ENCODE peak calls at places on chromosome 9, in five cellular contexts. One of them, this sample, is unnamed.
A peak's percentile ranks its signal among the peaks of the same experiment; 100 is the strongest.

GRCh38 chr9:101311759-101312420 is 72.9 kb downstream of the BAAT start:
- DNase-seq in fibroblast of lung: peak; percentile 68
- DNase-seq in transverse colon: no peak
- DNase-seq in Caco-2: no peak
- DNase-seq in aorta: no peak
- DNase-seq in this sample: peak; percentile 41

GRCh38 chr9:6944896-6945295 is 187.1 kb downstream of the KDM4C start:
- DNase-seq in transverse colon: no peak
- DNase-seq in fibroblast of lung: peak; percentile 89
- DNase-seq in Caco-2: no peak
- DNase-seq in aorta: no peak
- DNase-seq in this sample: no peak

GRCh38 chr9:93531374-93531773 is 45.0 kb upstream of the PHF2 start:
- DNase-seq in aorta: no peak
- DNase-seq in Caco-2: no peak
- DNase-seq in transverse colon: no peak
- DNase-seq in fibroblast of lung: no peak
- DNase-seq in this sample: no peak

GRCh38 chr9:3080951-3081350 is 237.1 kb upstream of the PUM3 start:
- DNase-seq in fibroblast of lung: no peak
- DNase-seq in Caco-2: no peak
- DNase-seq in aorta: no peak
- DNase-seq in transverse colon: no peak
- DNase-seq in this sample: no peak

GRCh38 chr9:4435197-4435596 is 55.1 kb upstream of the SLC1A1 start:
- DNase-seq in fibroblast of lung: peak; percentile 12
- DNase-seq in transverse colon: no peak
- DNase-seq in aorta: no peak
- DNase-seq in Caco-2: no peak
- DNase-seq in this sample: no peak

GRCh38 chr9:34606190-34606589 is 5.7 kb downstream of the RPP25L start:
- DNase-seq in aorta: no peak
- DNase-seq in fibroblast of lung: no peak
- DNase-seq in transverse colon: no peak
- DNase-seq in Caco-2: no peak
- DNase-seq in this sample: no peak

GRCh38 chr9:38380872-38381534 is 11.5 kb upstream of the ALDH1B1 start:
- DNase-seq in transverse colon: no peak
- DNase-seq in Caco-2: peak; percentile 90
- DNase-seq in aorta: no peak
- DNase-seq in fibroblast of lung: peak; percentile 27
- DNase-seq in this sample: no peak

GRCh38 chr9:108844391-108844790 is 11.4 kb downstream of the ACTL7B start:
- DNase-seq in aorta: no peak
- DNase-seq in transverse colon: no peak
- DNase-seq in fibroblast of lung: no peak
- DNase-seq in Caco-2: no peak
- DNase-seq in this sample: no peak

GRCh38 chr9:107213561-107214028 is 69.5 kb upstream of the RAD23B start:
- DNase-seq in transverse colon: no peak
- DNase-seq in aorta: no peak
- DNase-seq in Caco-2: no peak
- DNase-seq in fibroblast of lung: peak; percentile 97
- DNase-seq in this sample: no peak

GRCh38 chr9:89436963-89437625 is 60.8 kb downstream of the SEMA4D start:
- DNase-seq in Caco-2: no peak
- DNase-seq in fibroblast of lung: no peak
- DNase-seq in aorta: no peak
- DNase-seq in transverse colon: peak; percentile 81
- DNase-seq in this sample: no peak

GRCh38 chr9:15276328-15276969 is 30.6 kb downstream of the TTC39B start:
- DNase-seq in fibroblast of lung: no peak
- DNase-seq in Caco-2: peak; percentile 54
- DNase-seq in transverse colon: peak; percentile 61
- DNase-seq in aorta: no peak
- DNase-seq in this sample: no peak

GRCh38 chr9:4196886-4197285 is 103.0 kb downstream of the GLIS3 start:
- DNase-seq in Caco-2: no peak
- DNase-seq in transverse colon: no peak
- DNase-seq in aorta: no peak
- DNase-seq in fibroblast of lung: no peak
- DNase-seq in this sample: no peak

GRCh38 chr9:1007312-1007711 is 30.9 kb downstream of the DMRT3 start:
- DNase-seq in fibroblast of lung: no peak
- DNase-seq in transverse colon: no peak
- DNase-seq in aorta: no peak
- DNase-seq in Caco-2: no peak
- DNase-seq in this sample: no peak

GRCh38 chr9:18459958-18460584 is 13.9 kb upstream of the ADAMTSL1 start:
- DNase-seq in Caco-2: no peak
- DNase-seq in aorta: no peak
- DNase-seq in fibroblast of lung: peak; percentile 95
- DNase-seq in transverse colon: no peak
- DNase-seq in this sample: no peak

GRCh38 chr9:131395027-131395744 is 1.3 kb downstream of the PRRC2B start:
- DNase-seq in fibroblast of lung: peak; percentile 38
- DNase-seq in transverse colon: peak; percentile 73
- DNase-seq in Caco-2: no peak
- DNase-seq in aorta: peak; percentile 60
- DNase-seq in this sample: no peak

GRCh38 chr9:113631093-113631765 is 167.7 kb downstream of the RGS3 start:
- DNase-seq in transverse colon: no peak
- DNase-seq in Caco-2: no peak
- DNase-seq in aorta: peak; percentile 40
- DNase-seq in fibroblast of lung: no peak
- DNase-seq in this sample: no peak

GRCh38 chr9:104795082-104795481 is 31.2 kb downstream of the NIPSNAP3B start:
- DNase-seq in fibroblast of lung: no peak
- DNase-seq in transverse colon: no peak
- DNase-seq in Caco-2: no peak
- DNase-seq in aorta: no peak
- DNase-seq in this sample: no peak

GRCh38 chr9:118732998-118733397 is 636.2 kb downstream of the BRINP1 start:
- DNase-seq in transverse colon: no peak
- DNase-seq in Caco-2: no peak
- DNase-seq in aorta: no peak
- DNase-seq in fibroblast of lung: no peak
- DNase-seq in this sample: no peak

GRCh38 chr9:8694983-8695588 is 895.5 kb upstream of the DMAC1 start:
- DNase-seq in Caco-2: no peak
- DNase-seq in fibroblast of lung: no peak
- DNase-seq in transverse colon: no peak
- DNase-seq in aorta: no peak
- DNase-seq in this sample: no peak

GRCh38 chr9:107989099-107989498 is 499.5 kb upstream of the KLF4 start:
- DNase-seq in transverse colon: no peak
- DNase-seq in Caco-2: no peak
- DNase-seq in fibroblast of lung: no peak
- DNase-seq in aorta: no peak
- DNase-seq in this sample: no peak

GRCh38 chr9:3478549-3478953 is 47.2 kb downstream of the RFX3 start:
- DNase-seq in fibroblast of lung: peak; percentile 37
- DNase-seq in aorta: no peak
- DNase-seq in Caco-2: no peak
- DNase-seq in transverse colon: no peak
- DNase-seq in this sample: no peak

GRCh38 chr9:22141906-22142305 is 132.8 kb upstream of the CDKN2B start:
- DNase-seq in Caco-2: no peak
- DNase-seq in fibroblast of lung: peak; percentile 89
- DNase-seq in transverse colon: no peak
- DNase-seq in aorta: no peak
- DNase-seq in this sample: no peak

GRCh38 chr9:27542519-27542918 is 12.9 kb upstream of the MOB3B start:
- DNase-seq in aorta: no peak
- DNase-seq in fibroblast of lung: peak; percentile 24
- DNase-seq in transverse colon: no peak
- DNase-seq in Caco-2: no peak
- DNase-seq in this sample: no peak

DNA sequence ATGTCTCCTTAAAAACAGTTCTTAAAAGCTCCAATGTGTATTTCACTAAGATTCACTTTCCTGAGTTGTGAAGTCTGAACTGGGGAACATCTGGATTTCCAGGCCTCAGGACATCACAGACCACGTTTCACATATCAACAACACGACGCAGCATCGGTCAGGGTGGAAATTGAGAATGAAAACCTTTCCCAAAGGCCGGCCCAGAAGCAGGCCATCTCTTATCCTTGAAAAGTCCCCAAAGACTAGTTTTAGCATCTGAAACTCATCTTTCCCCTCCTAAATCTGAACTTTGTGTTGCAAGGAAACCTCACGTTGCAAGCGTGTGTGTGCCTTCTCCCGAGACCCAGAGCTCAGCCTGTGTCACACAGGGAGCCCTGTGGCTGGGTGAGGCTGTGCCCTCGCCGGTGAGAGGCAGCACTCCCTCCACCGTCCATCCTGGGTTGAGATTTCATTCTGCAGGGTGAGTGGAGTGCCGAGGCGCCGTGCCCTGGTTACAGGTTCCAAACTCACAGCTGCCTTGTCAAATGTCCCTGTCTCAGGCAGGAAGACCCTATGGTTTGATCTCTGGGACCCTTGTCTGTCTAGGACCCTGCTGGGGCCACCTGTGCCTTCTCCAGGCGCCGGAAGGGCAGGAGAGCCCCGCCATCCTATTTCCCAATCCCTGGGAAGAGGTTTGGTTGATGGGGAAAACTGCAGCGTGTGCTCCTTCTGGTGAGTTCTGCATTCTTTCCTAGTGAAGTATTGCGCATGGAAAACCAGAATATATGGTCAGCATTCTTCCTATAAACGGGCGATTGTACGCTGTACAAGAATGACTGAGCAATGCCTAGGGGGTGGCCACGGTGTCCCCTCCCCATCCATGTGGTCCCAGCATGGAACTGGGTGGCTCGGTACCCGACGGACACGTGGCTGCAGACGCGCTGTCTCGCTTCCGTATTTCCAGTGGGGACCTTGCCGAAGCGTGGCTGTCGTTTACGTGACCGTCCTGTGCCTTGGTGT is 96.1 kb upstream of the COL5A1 start:
- DNase-seq in fibroblast of lung: peak; percentile 91
- DNase-seq in aorta: peak; percentile 79
- DNase-seq in Caco-2: no peak
- DNase-seq in transverse colon: no peak
- DNase-seq in this sample: no peak
- H3K4me3 ChIP-seq in fibroblast of lung: no peak overlapping the region
- H3K4me3 ChIP-seq in aorta: no peak overlapping the region
- H3K4me3 ChIP-seq in Caco-2: no peak overlapping the region
- H3K4me3 ChIP-seq in transverse colon: no peak overlapping the region
- H3K4me3 ChIP-seq in this sample: no peak overlapping the region

DNA sequence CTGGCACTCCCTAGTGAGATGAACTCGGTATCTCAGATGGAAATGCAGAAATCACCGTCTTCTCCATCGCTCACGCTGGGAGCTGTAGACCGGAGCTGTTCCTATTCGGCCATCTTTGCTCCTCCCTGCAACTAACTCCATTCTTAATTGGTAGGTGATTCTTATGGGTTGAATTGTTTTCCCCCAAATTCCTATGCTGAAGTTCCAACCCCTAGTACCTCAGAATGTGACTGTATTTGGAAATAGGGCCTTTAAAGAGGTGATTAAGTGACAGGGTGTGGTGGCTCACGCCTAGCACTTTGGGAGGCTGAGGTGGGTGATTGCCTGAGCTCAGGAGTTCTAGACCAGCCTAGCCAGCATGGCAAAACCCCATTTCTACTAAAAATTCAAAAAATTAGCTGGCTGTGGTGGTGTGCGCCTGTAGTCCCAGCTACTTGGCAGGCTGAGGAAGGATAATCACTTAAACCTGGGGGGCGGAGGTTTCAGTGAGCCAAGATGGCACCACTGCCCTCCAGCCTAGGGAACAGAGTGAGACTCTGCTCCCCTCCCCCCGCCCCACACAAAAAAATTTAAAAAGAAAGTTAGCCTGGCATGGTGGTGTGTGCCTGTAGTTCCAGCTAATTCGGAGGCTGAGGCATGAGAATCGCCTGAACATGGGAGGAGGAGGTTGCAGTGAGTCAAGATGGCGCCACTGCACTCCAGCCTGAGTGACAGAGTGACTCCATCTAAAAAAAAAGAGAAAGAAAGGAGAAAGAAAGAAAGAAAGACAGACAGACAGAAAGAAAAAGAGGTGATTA is 25.2 kb upstream of the FOCAD start:
- DNase-seq in Caco-2: no peak
- DNase-seq in transverse colon: no peak
- DNase-seq in aorta: no peak
- DNase-seq in fibroblast of lung: peak; percentile 23
- DNase-seq in this sample: no peak
- H3K4me3 ChIP-seq in Caco-2: peak overlapping the region; percentile 54
- H3K4me3 ChIP-seq in transverse colon: peak overlapping the region; percentile 33
- H3K4me3 ChIP-seq in aorta: no peak overlapping the region
- H3K4me3 ChIP-seq in fibroblast of lung: peak overlapping the region; percentile 63
- H3K4me3 ChIP-seq in this sample: peak overlapping the region; percentile 84

DNA sequence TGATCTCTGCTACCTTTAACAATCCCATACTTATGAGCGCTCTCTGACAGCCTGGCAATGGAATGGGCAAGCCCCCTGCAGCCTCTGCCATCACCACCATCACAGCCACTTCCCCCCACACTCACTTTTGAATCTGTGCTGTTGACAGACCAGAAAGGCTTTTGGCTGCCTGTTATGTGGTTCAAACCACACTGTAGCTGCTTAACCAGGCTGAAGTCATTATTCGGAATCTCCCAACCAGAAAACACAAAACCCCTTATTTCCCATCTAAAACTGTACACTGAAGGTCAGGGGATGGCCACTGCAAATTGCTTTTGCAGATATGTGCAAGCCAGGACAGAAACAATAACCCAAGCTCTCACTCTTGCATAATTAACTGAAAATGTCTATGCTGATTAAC is 35.8 kb downstream of the PTCH1 start:
- DNase-seq in transverse colon: no peak
- DNase-seq in fibroblast of lung: peak; percentile 45
- DNase-seq in Caco-2: no peak
- DNase-seq in aorta: no peak
- DNase-seq in this sample: no peak
- H3K4me3 ChIP-seq in transverse colon: no peak overlapping the region
- H3K4me3 ChIP-seq in fibroblast of lung: no peak overlapping the region
- H3K4me3 ChIP-seq in Caco-2: no peak overlapping the region
- H3K4me3 ChIP-seq in aorta: no peak overlapping the region
- H3K4me3 ChIP-seq in this sample: no peak overlapping the region

GRCh38 chr9:69495331-69495730 is 170.3 kb downstream of the ENTREP1 start:
- DNase-seq in Caco-2: no peak
- DNase-seq in aorta: no peak
- DNase-seq in fibroblast of lung: no peak
- DNase-seq in transverse colon: no peak
- DNase-seq in this sample: no peak
- H3K4me3 ChIP-seq in Caco-2: no peak overlapping the region
- H3K4me3 ChIP-seq in aorta: no peak overlapping the region
- H3K4me3 ChIP-seq in fibroblast of lung: no peak overlapping the region
- H3K4me3 ChIP-seq in transverse colon: no peak overlapping the region
- H3K4me3 ChIP-seq in this sample: no peak overlapping the region

DNA sequence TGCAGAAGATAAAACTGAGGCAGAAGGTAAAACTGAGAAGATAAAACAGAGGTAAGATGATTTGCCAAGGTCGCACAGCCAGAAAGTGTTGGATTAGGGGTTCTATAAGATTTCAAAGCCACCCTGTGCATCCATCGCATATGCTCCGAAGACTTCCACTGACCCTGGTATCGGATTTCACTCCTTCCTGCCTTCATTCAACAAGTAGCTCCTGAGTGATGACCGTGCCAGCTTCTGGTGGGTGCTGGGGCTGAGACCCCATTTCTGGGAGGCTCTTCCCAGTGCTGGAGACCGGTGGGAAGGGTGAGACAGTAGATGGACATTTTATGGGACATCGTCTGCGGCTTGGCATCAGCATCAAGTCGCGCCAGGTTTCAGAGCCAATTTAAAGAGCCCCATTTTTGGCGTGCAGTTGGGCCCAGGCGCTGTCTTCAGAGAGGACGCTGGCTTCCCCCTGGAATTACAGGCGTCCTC is 53.7 kb upstream of the DAB2IP start:
- DNase-seq in Caco-2: no peak
- DNase-seq in fibroblast of lung: no peak
- DNase-seq in transverse colon: no peak
- DNase-seq in aorta: no peak
- DNase-seq in this sample: no peak
- H3K4me3 ChIP-seq in Caco-2: no peak overlapping the region
- H3K4me3 ChIP-seq in fibroblast of lung: no peak overlapping the region
- H3K4me3 ChIP-seq in transverse colon: no peak overlapping the region
- H3K4me3 ChIP-seq in aorta: no peak overlapping the region
- H3K4me3 ChIP-seq in this sample: peak overlapping the region; percentile 81